ENCODE peak calls at places on chromosomes 12 and 14, in five cellular contexts. C is choroid plexus epithelial cell, K is HFFc6, J is left ventricle myocardium inferior, L is activated B cell treated with CpG ODN at 0.5 μM for 24 hours. U is an unnamed sample.

GRCh38 chr12:63151898-63152700 is 1.1 kb upstream of the AVPR1A start:
- DNase-seq in L (no peak), J (peak), C (peak), K (peak), U (peak)

GRCh38 chr14:103629503-103630121 is 601 bp downstream of the KLC1 start:
- DNase-seq in K (no peak), J (peak), L (peak), C (no peak), U (peak)

GRCh38 chr14:71647086-71647784 is 285.0 kb upstream of the RGS6 start:
- DNase-seq in J (no peak), C (no peak), L (no peak), K (no peak), U (no peak)

GRCh38 chr12:98973395-98973794 is 328.3 kb downstream of the APAF1 start:
- DNase-seq in L (no peak), C (peak), J (no peak), K (no peak), U (no peak)

GRCh38 chr12:120821878-120822277 is 82.3 kb downstream of the SPPL3 start:
- DNase-seq in K (no peak), L (no peak), J (no peak), C (no peak), U (no peak)

GRCh38 chr12:98698603-98699463 is 53.7 kb downstream of the APAF1 start:
- DNase-seq in K (peak), C (peak), J (peak), L (no peak), U (no peak)

GRCh38 chr14:81766597-81766996 is 232.9 kb upstream of the SEL1L start:
- DNase-seq in K (no peak), J (no peak), C (no peak), L (no peak), U (no peak)

GRCh38 chr14:72892103-72892878 is 1.6 kb downstream of the DPF3 start:
- DNase-seq in J (no peak), L (peak), C (peak), K (peak), U (no peak)

GRCh38 chr12:5309654-5310053 is 122.3 kb upstream of the NTF3 start:
- DNase-seq in C (no peak), J (no peak), K (no peak), L (no peak), U (peak)

GRCh38 chr14:24834951-24835350 is 201.0 kb upstream of the GZMB start:
- DNase-seq in L (no peak), K (no peak), C (no peak), J (no peak), U (no peak)

GRCh38 chr12:116684891-116685290 is 53.0 kb downstream of the SPRING1 start:
- DNase-seq in K (no peak), C (no peak), J (no peak), L (no peak), U (no peak)

GRCh38 chr14:87805315-87805723 is 187.7 kb downstream of the GALC start:
- DNase-seq in K (peak), J (peak), C (no peak), L (no peak), U (no peak)

GRCh38 chr12:82804601-82805000 is 117.9 kb downstream of the TMTC2 start:
- DNase-seq in J (no peak), K (no peak), C (no peak), L (no peak), U (no peak)

GRCh38 chr12:108939594-108939993 is 59.7 kb downstream of the DAO start:
- DNase-seq in C (peak), L (no peak), J (no peak), K (peak), U (no peak)

GRCh38 chr12:7075518-7075917 is 15.0 kb downstream of the C1S start:
- DNase-seq in J (no peak), C (no peak), L (no peak), K (no peak), U (peak)

GRCh38 chr12:7076493-7076892 is 15.8 kb downstream of the C1R start:
- DNase-seq in C (no peak), J (no peak), L (no peak), K (no peak), U (no peak)

GRCh38 chr12:7075931-7076330 is 15.4 kb downstream of the C1S start:
- DNase-seq in J (no peak), C (peak), L (no peak), K (no peak), U (no peak)

GRCh38 chr12:7079826-7080125 is 12.5 kb downstream of the C1R start:
- DNase-seq in L (no peak), J (no peak), C (peak), K (peak), U (no peak)

GRCh38 chr12:7078163-7078562 is 14.1 kb downstream of the C1R start:
- DNase-seq in C (no peak), J (no peak), L (no peak), K (no peak), U (no peak)
- TF ChIP-seq CTCF in C (no peak), J (no peak), L (no peak), K (no peak), U (no peak)

DNA sequence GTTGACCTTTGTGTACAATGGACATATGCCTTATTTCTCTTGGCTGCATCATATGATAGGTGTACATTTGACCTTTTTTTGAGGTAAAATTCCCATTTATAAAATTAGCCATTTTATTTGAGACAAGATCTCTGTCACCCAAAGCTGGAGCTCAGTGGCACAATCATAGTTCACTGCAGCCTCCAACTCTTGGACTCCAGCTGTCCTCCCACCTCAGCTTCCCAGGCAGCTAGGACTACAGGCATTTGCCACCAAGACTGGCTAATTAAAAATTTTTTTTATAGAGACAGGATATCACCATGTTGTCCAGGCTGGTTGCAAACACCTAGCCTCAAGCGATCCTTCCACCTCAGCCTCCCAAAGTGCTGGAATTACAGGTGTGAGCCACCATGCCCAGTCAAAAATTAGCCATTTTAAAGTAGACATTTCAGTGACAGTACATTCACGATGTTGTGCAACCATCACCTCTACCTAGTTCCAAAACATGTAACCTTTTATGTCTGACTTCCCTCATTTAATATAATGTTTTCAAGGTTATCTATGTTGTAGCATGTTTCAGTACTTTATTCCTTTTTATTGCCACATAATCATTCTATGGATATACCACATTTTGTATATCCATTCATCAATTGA is 5.4 kb downstream of the G2E3 start:
- DNase-seq in L (no peak), J (no peak), C (no peak), K (no peak), U (no peak)
- TF ChIP-seq CTCF in L (no peak), J (no peak), C (no peak), K (no peak), U (no peak)

GRCh38 chr14:29927596-29928341 is at the start of gene PRKD1:
- DNase-seq in J (peak), C (peak), K (peak), L (peak), U (peak)
- TF ChIP-seq CTCF in J (peak), C (no peak), K (peak), L (no peak), U (no peak)

DNA sequence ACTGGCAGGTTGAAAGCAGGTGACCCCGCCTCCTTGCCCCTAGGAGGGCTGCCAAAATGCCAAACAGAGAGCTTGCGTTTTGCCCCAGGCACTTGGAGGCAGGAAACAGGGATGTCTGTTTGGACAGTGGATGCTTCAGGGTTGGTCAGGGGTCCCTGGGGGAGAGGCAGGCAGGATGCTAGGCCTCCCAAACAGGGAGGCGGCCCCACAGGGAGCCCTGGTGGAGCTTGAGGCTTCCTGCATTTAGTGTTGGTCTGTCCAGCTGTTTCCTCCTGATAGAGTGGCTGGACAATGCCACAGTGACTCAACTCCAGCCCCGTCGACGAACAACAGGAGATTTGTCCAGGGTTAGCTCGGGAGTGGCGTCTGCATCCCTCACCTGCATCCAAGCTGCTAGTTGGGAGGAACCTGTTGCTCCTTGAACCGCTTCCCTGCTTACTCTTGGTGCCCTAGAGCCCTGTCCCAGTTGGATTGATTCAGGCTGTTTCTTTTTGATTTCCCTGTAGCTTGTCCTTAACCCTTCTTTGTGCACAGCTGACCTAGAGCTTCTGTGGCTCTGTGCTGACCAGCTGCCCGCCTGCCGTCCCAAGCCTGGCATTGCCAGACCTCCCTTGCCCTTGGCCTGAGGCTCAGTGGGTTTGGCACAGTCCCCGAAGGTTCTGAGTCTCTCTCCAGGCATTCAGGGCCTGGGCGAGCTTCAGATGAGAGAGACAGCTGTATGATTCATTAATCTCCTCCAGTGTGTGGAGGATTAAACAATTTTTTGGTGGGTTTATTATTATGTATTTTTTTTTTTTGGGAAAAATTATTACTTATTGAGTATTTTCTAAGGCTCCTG is 45.9 kb downstream of the TSPAN9 start:
- DNase-seq in L (no peak), J (peak), C (peak), K (peak), U (no peak)
- TF ChIP-seq CTCF in L (no peak), J (peak), C (peak), K (peak), U (no peak)

DNA sequence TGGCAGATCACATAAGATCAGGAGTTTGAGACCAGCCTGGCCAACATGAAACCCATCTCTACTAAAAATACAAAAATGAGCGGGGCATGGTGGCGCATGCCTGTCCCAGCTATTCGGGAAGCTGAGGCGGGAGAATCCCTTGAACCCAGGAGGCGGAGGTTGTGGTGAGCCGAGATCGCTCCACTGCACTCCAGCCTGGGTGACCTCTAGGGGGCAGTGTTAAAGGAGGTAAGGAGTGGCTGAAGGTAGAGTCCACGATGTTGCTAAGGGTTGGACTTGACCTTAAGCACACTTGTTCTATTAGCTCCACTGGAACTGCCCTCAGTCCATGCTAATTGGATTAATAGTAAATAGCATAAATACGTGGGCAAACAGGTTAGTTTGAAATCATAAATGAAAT is 62.4 kb upstream of the PSMC1 start:
- DNase-seq in J (no peak), C (peak), K (no peak), L (no peak), U (no peak)
- TF ChIP-seq CTCF in J (peak), C (peak), K (peak), L (no peak), U (no peak)

GRCh38 chr12:124740691-124741137 is 123.0 kb downstream of the SCARB1 start:
- DNase-seq in C (peak), L (no peak), K (peak), J (no peak), U (no peak)
- TF ChIP-seq CTCF in C (peak), L (no peak), K (peak), J (no peak), U (no peak)

DNA sequence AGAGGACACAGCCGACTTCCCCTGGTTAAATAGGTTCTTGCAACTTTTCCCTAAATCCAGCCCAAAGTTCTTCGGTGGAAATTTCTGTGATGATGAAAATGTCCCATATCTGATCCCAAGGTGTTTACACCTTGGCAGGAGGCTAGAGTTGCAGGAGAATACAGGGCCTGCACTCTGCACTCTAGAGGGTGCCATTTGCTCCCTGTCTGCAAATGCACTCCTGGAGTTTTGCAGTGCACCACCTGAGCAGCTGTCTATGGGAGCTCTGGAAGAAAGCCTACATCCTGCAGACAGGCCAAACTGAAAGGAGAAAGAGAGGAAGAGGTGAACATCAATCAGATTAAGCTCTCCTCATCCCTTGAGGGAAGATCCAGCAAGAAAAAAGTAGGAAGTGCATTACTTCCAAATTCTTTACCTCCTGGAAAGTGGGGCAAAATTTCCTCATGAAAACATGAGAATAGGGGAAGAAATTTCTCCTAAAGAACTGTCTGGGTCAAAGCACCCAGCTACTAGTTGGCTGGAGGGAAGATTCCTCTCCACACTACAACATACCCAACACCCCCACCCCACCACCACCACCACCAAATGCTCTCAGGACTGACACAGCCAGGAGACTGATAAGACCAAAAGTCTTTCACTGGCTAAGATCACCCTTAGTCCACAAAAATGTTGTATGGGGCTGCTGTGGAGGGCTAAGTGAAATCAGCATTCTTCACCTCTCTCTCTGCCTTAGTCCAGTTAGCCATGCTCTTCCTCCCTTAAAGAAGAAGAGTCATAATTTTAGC is 106.4 kb downstream of the NUAK1 start:
- DNase-seq in C (peak), K (no peak), L (no peak), J (no peak), U (no peak)
- TF ChIP-seq CTCF in C (peak), K (peak), L (no peak), J (peak), U (no peak)

DNA sequence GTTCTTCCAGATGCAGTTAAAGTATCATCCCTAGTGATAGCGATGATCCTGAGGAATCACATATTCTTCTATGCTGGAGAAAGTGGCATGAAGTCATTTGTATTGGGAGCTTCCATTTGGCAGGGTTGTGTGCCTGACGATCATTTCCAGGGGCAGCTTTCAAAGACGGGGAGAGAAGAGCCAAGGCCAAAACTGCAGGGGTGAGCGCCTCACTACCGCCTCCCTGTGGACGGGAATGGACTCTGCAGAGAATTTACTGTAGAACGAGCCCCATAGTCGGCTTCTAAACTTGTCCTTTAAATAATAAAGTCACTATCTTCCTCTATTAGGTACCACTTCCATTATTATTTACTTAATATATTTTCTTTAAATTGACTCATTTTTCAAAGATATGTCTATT is 555.9 kb upstream of the TMEM132C start:
- DNase-seq in C (no peak), K (no peak), J (no peak), L (no peak), U (no peak)
- TF ChIP-seq CTCF in C (no peak), K (peak), J (no peak), L (no peak), U (no peak)